ENCODE peak calls at places on chromosomes 3 and 15, in six cellular contexts. I is naive thymus-derived CD4-positive, alpha-beta T cell; W is neural progenitor cell; G is mucosa of descending colon; E is thyroid gland; T is tibial artery. Z is an unnamed sample. For H3K4me1, the result is how much of the 10 kb centered on the place peaks cover.

GRCh38 chr3:58508437-58508836 is 16.5 kb downstream of the KCTD6 start:
- DNase-seq in I (no peak), W (no peak), G (no peak), E (no peak), T (no peak), Z (no peak)

GRCh38 chr15:83372434-83372873 is 74.7 kb upstream of the SH3GL3 start:
- DNase-seq in I (no peak), W (peak), G (no peak), E (no peak), T (no peak), Z (no peak)

GRCh38 chr3:102124301-102125158 is 275.2 kb downstream of the NFKBIZ start:
- DNase-seq in I (no peak), W (no peak), G (no peak), E (no peak), T (no peak), Z (no peak)

GRCh38 chr15:60369696-60370095 is 28.1 kb downstream of the ANXA2 start:
- DNase-seq in I (no peak), W (no peak), G (no peak), E (no peak), T (no peak), Z (no peak)

GRCh38 chr3:126313580-126314304 is 43.5 kb downstream of the KLF15 start:
- DNase-seq in I (no peak), W (no peak), G (no peak), E (no peak), T (no peak), Z (no peak)

GRCh38 chr3:3110299-3110630 is at the start of gene IL5RA:
- DNase-seq in I (no peak), W (peak), G (no peak), E (no peak), T (no peak), Z (no peak)

GRCh38 chr15:90262426-90262825 is 3.0 kb upstream of the NGRN start:
- DNase-seq in I (no peak), W (no peak), G (peak), E (no peak), T (no peak), Z (no peak)

GRCh38 chr3:153961498-153961897 is 159.7 kb upstream of the ARHGEF26 start:
- DNase-seq in I (no peak), W (peak), G (no peak), E (no peak), T (no peak), Z (no peak)

GRCh38 chr15:42102646-42103235 is 8.4 kb upstream of the PLA2G4D start:
- DNase-seq in I (no peak), W (no peak), G (no peak), E (no peak), T (no peak), Z (no peak)

GRCh38 chr3:119173325-119173724 is at the start of gene UPK1B:
- DNase-seq in I (no peak), W (peak), G (no peak), E (no peak), T (no peak), Z (no peak)

GRCh38 chr3:175258763-175259162 is 399.6 kb downstream of the NAALADL2 start:
- DNase-seq in I (no peak), W (no peak), G (no peak), E (no peak), T (no peak), Z (no peak)

GRCh38 chr3:7309707-7310106 is 448.8 kb downstream of the GRM7 start:
- DNase-seq in I (no peak), W (no peak), G (no peak), E (peak), T (peak), Z (no peak)

GRCh38 chr3:48503406-48504050 is 446 bp downstream of the SHISA5 start:
- DNase-seq in I (no peak), W (peak), G (peak), E (peak), T (peak), Z (peak)

GRCh38 chr15:71333839-71334238 is 218.6 kb downstream of the THSD4 start:
- DNase-seq in I (no peak), W (no peak), G (no peak), E (no peak), T (no peak), Z (no peak)

GRCh38 chr3:33030802-33031201 is 66.1 kb downstream of the GLB1 start:
- DNase-seq in I (no peak), W (no peak), G (no peak), E (no peak), T (no peak), Z (no peak)

GRCh38 chr3:190058486-190059241 is 62.0 kb downstream of the P3H2 start:
- DNase-seq in I (no peak), W (peak), G (no peak), E (no peak), T (no peak), Z (no peak)

GRCh38 chr3:197949767-197950660 is at the start of gene RPL35A:
- DNase-seq in I (peak), W (peak), G (peak), E (peak), T (peak), Z (peak)

GRCh38 chr3:123202451-123202850 is 708 bp downstream of the SEC22A start:
- DNase-seq in I (no peak), W (peak), G (no peak), E (no peak), T (no peak), Z (peak)

GRCh38 chr3:57555738-57556458 is at the start of gene PDE12:
- DNase-seq in I (peak), W (peak), G (peak), E (peak), T (peak), Z (peak)

GRCh38 chr15:86002444-86002843 is 77.2 kb upstream of the AGBL1 start:
- DNase-seq in I (no peak), W (no peak), G (no peak), E (no peak), T (no peak), Z (no peak)

GRCh38 chr3:101903426-101903825 is 54.1 kb downstream of the NFKBIZ start:
- DNase-seq in I (no peak), W (no peak), G (no peak), E (no peak), T (no peak), Z (no peak)

GRCh38 chr3:125147491-125147820 is 65.1 kb downstream of the SLC12A8 start:
- DNase-seq in I (no peak), W (no peak), G (no peak), E (no peak), T (no peak), Z (no peak)

GRCh38 chr3:169350228-169350627 is 313.3 kb downstream of the MECOM start:
- DNase-seq in I (no peak), W (no peak), G (no peak), E (no peak), T (no peak), Z (no peak)

GRCh38 chr3:127701281-127701792 is 28.6 kb downstream of the ABTB1 start:
- DNase-seq in I (no peak), W (no peak), G (no peak), E (no peak), T (peak), Z (peak)

GRCh38 chr3:33236005-33236404 is 17.4 kb upstream of the SUSD5 start:
- DNase-seq in I (no peak), W (no peak), G (no peak), E (no peak), T (no peak), Z (no peak)

GRCh38 chr3:183233986-183234385 is 19.1 kb upstream of the B3GNT5 start:
- DNase-seq in I (no peak), W (no peak), G (no peak), E (no peak), T (no peak), Z (no peak)

GRCh38 chr15:90414408-90415028 is 26.5 kb downstream of the IQGAP1 start:
- DNase-seq in I (no peak), W (no peak), G (no peak), E (no peak), T (no peak), Z (no peak)

GRCh38 chr3:43191116-43191515 is 85.2 kb upstream of the POMGNT2 start:
- DNase-seq in I (no peak), W (no peak), G (no peak), E (no peak), T (no peak), Z (no peak)

GRCh38 chr3:31165399-31165860 is 271.0 kb upstream of the GADL1 start:
- DNase-seq in I (no peak), W (peak), G (no peak), E (peak), T (no peak), Z (no peak)

GRCh38 chr3:110579841-110580550 is 491.6 kb upstream of the NECTIN3 start:
- DNase-seq in I (no peak), W (no peak), G (no peak), E (no peak), T (no peak), Z (no peak)

GRCh38 chr3:23202921-23203650 is at the start of gene UBE2E2:
- DNase-seq in I (peak), W (peak), G (peak), E (peak), T (peak), Z (peak)

GRCh38 chr3:149967067-149967685 is 3.5 kb downstream of the PFN2 start:
- DNase-seq in I (peak), W (peak), G (no peak), E (no peak), T (no peak), Z (no peak)

GRCh38 chr3:134370611-134371451 is 3.4 kb downstream of the AMOTL2 start:
- DNase-seq in I (no peak), W (no peak), G (no peak), E (peak), T (peak), Z (peak)
- H3K4me1 ChIP-seq in I (under half), W (under half), G (under half), E (half or more), T (under half), Z (under half)

GRCh38 chr3:52231502-52232278 is 6.2 kb upstream of the TLR9 start:
- DNase-seq in I (peak), W (peak), G (peak), E (peak), T (no peak), Z (peak)

GRCh38 chr3:52234516-52235447 is 4.2 kb downstream of the TWF2 start:
- DNase-seq in I (no peak), W (no peak), G (peak), E (no peak), T (peak), Z (no peak)

GRCh38 chr3:52232279-52233107 is 6.5 kb downstream of the TWF2 start:
- DNase-seq in I (peak), W (peak), G (no peak), E (no peak), T (peak), Z (no peak)

GRCh38 chr3:52233108-52233591 is 5.8 kb downstream of the TWF2 start:
- DNase-seq in I (no peak), W (no peak), G (no peak), E (no peak), T (peak), Z (no peak)

DNA sequence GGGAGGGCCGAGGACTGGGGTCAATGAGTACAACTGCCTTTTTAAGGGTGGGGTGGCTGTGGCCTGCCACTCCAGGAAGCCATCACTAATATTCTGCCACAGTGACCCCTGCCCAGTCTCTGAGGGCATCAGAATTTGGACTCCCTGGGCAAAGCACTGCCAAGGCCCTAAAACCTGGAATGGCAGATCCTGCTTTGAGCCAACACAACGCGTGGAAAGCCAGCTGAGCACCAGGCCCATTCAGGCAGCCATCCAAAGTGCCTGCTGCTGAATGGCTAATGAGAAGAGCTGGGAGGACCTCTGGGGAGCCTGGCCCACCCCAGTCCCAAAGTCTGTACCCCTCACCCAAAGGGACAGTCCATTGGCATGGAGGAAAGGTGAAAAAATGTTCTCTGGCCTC is 5.0 kb downstream of the TWF2 start:
- DNase-seq in I (no peak), W (no peak), G (no peak), E (no peak), T (peak), Z (no peak)
- H3K4me1 ChIP-seq in I (under half), W (under half), G (under half), E (under half), T (under half), Z (under half)

GRCh38 chr3:13415236-13416001 is 4.7 kb downstream of the NUP210 start:
- DNase-seq in I (no peak), W (no peak), G (no peak), E (no peak), T (no peak), Z (peak)

GRCh38 chr3:13420051-13420816 is at the start of gene NUP210:
- DNase-seq in I (no peak), W (peak), G (peak), E (peak), T (no peak), Z (peak)

GRCh38 chr3:13419356-13420050 is 619 bp downstream of the NUP210 start:
- DNase-seq in I (peak), W (peak), G (peak), E (peak), T (no peak), Z (peak)

GRCh38 chr3:13414040-13414729 is 5.9 kb downstream of the NUP210 start:
- DNase-seq in I (peak), W (no peak), G (peak), E (peak), T (no peak), Z (no peak)

DNA sequence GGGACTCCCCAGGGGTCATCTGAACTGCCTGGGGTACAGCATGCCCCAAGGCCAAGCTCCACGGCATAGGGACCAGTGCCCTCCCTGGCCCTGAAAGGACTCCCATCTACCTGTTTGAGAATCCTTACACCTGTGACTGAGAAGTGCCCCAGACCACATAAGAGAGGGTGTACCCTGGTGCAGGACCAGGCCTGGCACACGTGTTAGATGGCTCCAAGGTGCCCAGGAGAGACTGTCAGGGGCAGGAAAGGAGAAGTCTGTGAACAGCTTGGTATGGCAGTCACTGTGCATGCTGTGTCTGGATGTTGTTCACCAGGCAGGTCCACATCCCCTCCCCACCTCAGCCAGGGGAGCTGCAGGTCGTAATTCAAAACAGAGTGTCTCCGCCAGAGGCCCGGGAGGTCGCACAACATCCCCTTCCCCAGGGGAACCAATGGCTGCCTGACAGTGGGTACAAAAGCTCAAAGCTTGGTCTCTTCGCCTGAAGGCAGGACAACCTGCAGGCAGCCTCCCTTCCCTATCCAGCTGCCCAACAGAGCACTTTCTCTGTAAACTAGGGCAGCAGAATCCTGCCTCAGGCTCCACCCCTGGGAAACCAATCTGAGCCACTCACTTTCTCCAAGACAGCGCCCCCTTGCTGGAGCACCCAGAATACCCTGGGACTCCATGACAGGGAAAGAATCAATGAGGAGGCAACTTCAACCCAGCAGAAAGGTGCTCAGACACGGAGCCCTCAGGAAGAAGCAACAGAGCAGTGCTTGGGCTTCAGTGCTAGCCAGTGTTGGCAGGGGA is 3.9 kb downstream of the NUP210 start:
- DNase-seq in I (no peak), W (peak), G (no peak), E (no peak), T (no peak), Z (no peak)
- H3K4me1 ChIP-seq in I (half or more), W (under half), G (under half), E (under half), T (under half), Z (under half)

DNA sequence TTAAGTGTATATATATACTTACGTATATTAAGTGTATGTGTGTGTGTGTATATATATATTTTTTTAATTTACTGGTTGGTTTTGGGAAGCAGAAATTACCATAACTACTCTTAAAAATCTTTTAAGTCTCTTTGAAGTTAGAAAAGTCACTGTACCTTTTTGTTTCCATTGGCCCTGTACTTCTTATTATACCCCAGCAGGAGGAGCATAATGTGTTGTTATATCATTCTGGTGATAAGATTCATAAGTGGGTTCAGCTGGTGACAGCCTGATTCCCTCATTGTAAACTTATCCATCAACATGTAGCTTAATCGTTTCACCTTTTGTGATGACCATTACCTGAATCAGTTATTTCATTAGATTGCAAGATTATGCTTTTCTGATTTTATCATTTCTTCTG is 30.8 kb downstream of the MLH1 start:
- DNase-seq in I (peak), W (no peak), G (no peak), E (no peak), T (no peak), Z (no peak)
- H3K4me1 ChIP-seq in I (under half), W (under half), G (under half), E (under half), T (under half), Z (under half)

GRCh38 chr15:40115670-40116093 is 7.0 kb upstream of the BMF start:
- DNase-seq in I (no peak), W (no peak), G (no peak), E (peak), T (peak), Z (peak)
- H3K4me1 ChIP-seq in I (under half), W (under half), G (under half), E (under half), T (under half), Z (under half)

GRCh38 chr15:65900488-65900887 is 31.2 kb downstream of the RAB11A start:
- DNase-seq in I (no peak), W (no peak), G (no peak), E (no peak), T (no peak), Z (no peak)
- H3K4me1 ChIP-seq in I (under half), W (under half), G (under half), E (under half), T (under half), Z (under half)

GRCh38 chr15:73165844-73166243 is 113.6 kb downstream of the NEO1 start:
- DNase-seq in I (no peak), W (no peak), G (no peak), E (no peak), T (no peak), Z (no peak)
- H3K4me1 ChIP-seq in I (under half), W (under half), G (under half), E (under half), T (under half), Z (under half)

DNA sequence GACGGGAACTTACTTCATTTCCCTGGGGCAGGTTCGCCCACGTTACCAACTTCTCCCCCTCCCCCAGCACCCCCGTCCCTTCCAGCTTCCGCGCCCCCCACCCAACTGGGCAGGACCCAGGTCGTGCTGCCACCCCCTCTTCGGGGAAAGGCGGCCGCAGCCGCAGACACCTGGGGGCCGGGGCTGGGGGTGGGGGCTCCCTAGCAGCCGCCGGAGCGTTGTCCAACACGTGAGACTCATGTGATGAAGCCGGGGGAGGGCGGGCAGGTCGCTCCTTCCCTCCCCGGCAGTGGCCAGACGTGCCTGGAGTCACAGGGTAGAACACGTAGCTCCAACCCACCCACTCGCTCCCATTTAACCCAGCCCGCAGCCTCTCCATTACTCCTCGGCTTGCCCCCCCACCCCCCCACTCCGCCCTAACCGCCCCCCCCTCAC is 254 bp upstream of the BHLHE40 start:
- DNase-seq in I (peak), W (peak), G (peak), E (peak), T (peak), Z (peak)
- H3K4me1 ChIP-seq in I (under half), W (under half), G (under half), E (under half), T (under half), Z (under half)